ENCODE peak calls at places on chromosomes 2 and 18, in five cellular contexts. F is AG04450, R is PC-9, N is ovary, U is aorta. I is an unnamed sample.

GRCh38 chr18:43271593-43272432 is 5.5 kb downstream of the SYT4 start:
- DNase-seq in F (peak; percentile 6), U (no peak), R (peak; percentile 6), N (no peak), I (peak; percentile 17)

GRCh38 chr2:236871500-236872001 is 214.1 kb upstream of the COPS8 start:
- DNase-seq in U (peak; percentile 69), F (peak; percentile 71), R (peak; percentile 40), N (no peak), I (peak; percentile 78)

GRCh38 chr2:224017976-224018375 is 21.1 kb downstream of the SERPINE2 start:
- DNase-seq in F (no peak), U (no peak), R (no peak), N (no peak), I (peak; percentile 54)

GRCh38 chr18:80213173-80213572 is 34.1 kb downstream of the PARD6G start:
- DNase-seq in R (no peak), N (no peak), U (no peak), F (no peak), I (no peak)

GRCh38 chr2:109102588-109103233 is 26.3 kb upstream of the SH3RF3 start:
- DNase-seq in N (no peak), R (no peak), F (no peak), U (no peak), I (no peak)

GRCh38 chr2:184685999-184686841 is 87.9 kb downstream of the ZNF804A start:
- DNase-seq in R (no peak), N (no peak), F (no peak), U (no peak), I (no peak)

GRCh38 chr2:238613610-238614009 is 186.9 kb downstream of the ASB1 start:
- DNase-seq in F (no peak), U (no peak), R (no peak), N (no peak), I (no peak)

GRCh38 chr2:235107640-235107951 is 155.8 kb downstream of the SH3BP4 start:
- DNase-seq in R (no peak), F (no peak), N (no peak), U (no peak), I (no peak)

GRCh38 chr2:3185256-3185655 is 192.4 kb downstream of the EIPR1 start:
- DNase-seq in N (no peak), F (no peak), U (no peak), R (no peak), I (no peak)

GRCh38 chr2:172554352-172555271 is 1.3 kb upstream of the PDK1 start:
- DNase-seq in F (no peak), N (no peak), U (no peak), R (no peak), I (no peak)

GRCh38 chr2:141021109-141021508 is 1109.7 kb downstream of the LRP1B start:
- DNase-seq in F (peak; percentile 20), U (no peak), N (no peak), R (no peak), I (no peak)

GRCh38 chr2:68745006-68745405 is 10.4 kb downstream of the ARHGAP25 start:
- DNase-seq in R (no peak), N (no peak), U (no peak), F (no peak), I (no peak)

GRCh38 chr2:63047534-63048281 is 2.9 kb upstream of the OTX1 start:
- DNase-seq in N (no peak), F (no peak), U (no peak), R (no peak), I (peak; percentile 35)

GRCh38 chr2:141528990-141529389 is 601.8 kb downstream of the LRP1B start:
- DNase-seq in F (no peak), R (no peak), N (no peak), U (no peak), I (no peak)

GRCh38 chr2:38099096-38099997 is 23.4 kb upstream of the CYP1B1 start:
- DNase-seq in U (no peak), R (no peak), F (no peak), N (no peak), I (no peak)

GRCh38 chr2:40095003-40095402 is 315.9 kb upstream of the THUMPD2 start:
- DNase-seq in N (no peak), U (no peak), R (no peak), F (no peak), I (no peak)

GRCh38 chr2:15941970-15942710 is 1.8 kb downstream of the MYCN start:
- DNase-seq in U (no peak), R (no peak), F (no peak), N (peak; percentile 51), I (peak; percentile 82)

GRCh38 chr2:85505551-85506238 is 33.3 kb upstream of the MAT2A start:
- DNase-seq in R (no peak), N (no peak), U (no peak), F (no peak), I (no peak)

GRCh38 chr2:71930073-71930681 is 217.5 kb downstream of the CYP26B1 start:
- DNase-seq in F (peak; percentile 7), N (no peak), R (no peak), U (no peak), I (peak; percentile 6)

GRCh38 chr2:69946351-69947077 is 14.9 kb downstream of the ASPRV1 start:
- DNase-seq in U (no peak), F (no peak), R (peak; percentile 45), N (no peak), I (no peak)
- H3K27ac ChIP-seq in U (no peak overlapping the region), F (no peak overlapping the region), R (peak overlapping the region; percentile 98), N (no peak overlapping the region), I (no peak overlapping the region)

DNA sequence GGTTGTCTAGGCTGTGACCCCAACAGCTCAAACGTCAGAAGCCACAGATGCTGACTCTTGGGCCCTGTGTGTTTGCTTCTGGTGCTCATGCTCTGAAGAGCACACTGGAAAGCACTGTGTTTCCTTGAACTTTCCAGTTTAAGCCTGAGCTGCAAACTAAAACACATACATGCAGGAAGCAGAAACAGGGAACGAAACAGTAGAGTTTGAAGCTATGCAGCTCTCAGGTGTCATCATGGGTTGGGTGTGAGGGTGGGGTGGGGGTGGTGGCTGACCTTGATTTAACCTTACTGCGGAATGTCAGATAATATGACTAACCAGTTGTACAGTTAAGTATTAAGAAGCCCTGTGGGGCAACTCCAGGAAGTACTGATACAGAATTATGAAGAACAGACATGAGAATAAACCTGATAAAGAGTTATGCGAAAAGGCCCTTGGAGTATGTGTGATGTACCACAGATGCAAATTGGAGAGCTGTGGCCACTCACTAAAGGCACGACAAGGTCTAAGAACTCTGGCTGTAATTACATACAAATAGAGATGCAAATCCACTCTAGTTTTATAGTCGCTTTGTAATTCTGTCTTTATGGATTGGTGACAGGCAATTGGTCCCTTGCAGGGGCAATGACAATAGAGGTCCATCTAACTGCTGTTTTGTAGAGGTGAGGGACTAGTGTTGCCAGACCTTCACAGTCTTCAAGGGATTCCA is 273.1 kb downstream of the NAPG start:
- DNase-seq in R (no peak), F (no peak), U (no peak), N (no peak), I (no peak)
- H3K27ac ChIP-seq in R (no peak overlapping the region), F (no peak overlapping the region), U (no peak overlapping the region), N (no peak overlapping the region), I (no peak overlapping the region)

DNA sequence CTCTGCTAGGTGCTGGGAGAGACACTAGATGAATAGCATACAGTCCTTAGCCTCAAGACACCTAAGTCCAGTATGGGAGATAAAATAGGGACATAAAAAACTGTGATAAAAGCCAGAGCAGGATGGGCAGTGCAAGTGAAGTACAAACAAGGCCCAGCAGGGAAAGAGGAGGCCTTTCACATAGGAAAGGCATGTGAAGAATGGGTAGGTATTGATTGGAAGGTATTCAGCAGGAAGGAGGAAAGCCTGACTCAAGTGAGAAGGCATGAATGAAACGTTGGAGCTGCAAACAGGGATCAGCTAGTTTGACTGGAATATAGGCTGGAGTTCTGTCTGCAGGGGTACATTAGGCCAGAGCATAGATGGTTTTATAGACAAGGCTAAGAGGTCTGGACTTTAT is 11.0 kb upstream of the CXCR4 start:
- DNase-seq in U (no peak), R (no peak), F (no peak), N (no peak), I (no peak)
- H3K27ac ChIP-seq in U (no peak overlapping the region), R (peak overlapping the region; percentile 5), F (no peak overlapping the region), N (no peak overlapping the region), I (no peak overlapping the region)

DNA sequence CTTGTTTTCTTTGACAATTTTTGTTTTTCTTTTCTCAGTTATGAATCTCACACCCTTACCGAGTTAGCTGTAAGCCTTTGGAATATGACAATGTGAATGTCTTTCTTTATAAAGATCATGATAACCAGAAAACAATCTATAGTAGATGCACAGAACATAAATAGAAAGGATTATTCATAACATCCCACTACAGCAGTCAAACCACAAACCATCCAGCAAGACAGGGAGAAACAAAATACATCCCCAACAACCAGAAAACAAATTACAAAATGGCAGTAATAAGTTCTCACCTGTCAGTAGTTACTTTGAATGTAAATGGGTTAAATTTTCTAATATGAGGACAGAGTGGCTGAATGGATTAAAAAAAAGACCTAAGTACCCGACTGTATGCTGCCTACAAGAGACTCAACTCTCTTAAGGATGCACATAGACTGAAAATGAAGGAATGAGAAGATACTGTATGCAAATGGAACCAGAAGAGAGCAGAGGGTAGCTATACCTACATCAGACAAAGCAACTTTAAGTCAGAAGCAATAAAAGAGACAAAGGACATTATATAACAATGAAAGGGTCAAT is 124.6 kb downstream of the ZNF532 start:
- DNase-seq in U (no peak), R (no peak), N (no peak), F (no peak), I (no peak)
- H3K27ac ChIP-seq in U (no peak overlapping the region), R (no peak overlapping the region), N (no peak overlapping the region), F (no peak overlapping the region), I (no peak overlapping the region)

GRCh38 chr18:70982292-70982691 is 693.4 kb downstream of the SOCS6 start:
- DNase-seq in F (no peak), N (no peak), U (no peak), R (no peak), I (no peak)

GRCh38 chr18:70985948-70986347 is 697.1 kb downstream of the SOCS6 start:
- DNase-seq in U (no peak), N (no peak), F (no peak), R (no peak), I (no peak)

GRCh38 chr18:70981400-70982140 is 692.7 kb downstream of the SOCS6 start:
- DNase-seq in N (no peak), F (no peak), R (peak; percentile 8), U (no peak), I (no peak)
- H3K27ac ChIP-seq in N (no peak overlapping the region), F (no peak overlapping the region), R (no peak overlapping the region), U (no peak overlapping the region), I (no peak overlapping the region)

GRCh38 chr18:35158728-35159443 is 81.9 kb upstream of the ZNF397 start:
- DNase-seq in F (no peak), N (no peak), R (no peak), U (no peak), I (no peak)

GRCh38 chr18:35155403-35156117 is 85.3 kb upstream of the ZNF397 start:
- DNase-seq in U (no peak), F (no peak), N (no peak), R (no peak), I (no peak)

GRCh38 chr18:35153609-35154273 is 87.1 kb upstream of the ZNF397 start:
- DNase-seq in U (no peak), F (no peak), R (no peak), N (no peak), I (no peak)
- H3K27ac ChIP-seq in U (no peak overlapping the region), F (no peak overlapping the region), R (no peak overlapping the region), N (no peak overlapping the region), I (no peak overlapping the region)

GRCh38 chr18:8777846-8778245 is 72.5 kb downstream of the MTCL1 start:
- DNase-seq in N (no peak), R (no peak), F (no peak), U (no peak), I (no peak)
- H3K27ac ChIP-seq in N (no peak overlapping the region), R (no peak overlapping the region), F (no peak overlapping the region), U (no peak overlapping the region), I (no peak overlapping the region)

GRCh38 chr18:31303771-31304170 is 14.2 kb upstream of the DSG1 start:
- DNase-seq in F (no peak), R (no peak), U (no peak), N (no peak), I (no peak)
- H3K27ac ChIP-seq in F (no peak overlapping the region), R (no peak overlapping the region), U (no peak overlapping the region), N (no peak overlapping the region), I (no peak overlapping the region)

GRCh38 chr2:162298669-162299335 is 19.7 kb downstream of the IFIH1 start:
- DNase-seq in F (no peak), N (no peak), R (no peak), U (no peak), I (no peak)
- H3K27ac ChIP-seq in F (no peak overlapping the region), N (no peak overlapping the region), R (no peak overlapping the region), U (no peak overlapping the region), I (no peak overlapping the region)